ENCODE peak calls at places on chromosomes 2 and 18, in six cellular contexts. I is AG04449, F is GM23338, W is AG10803, T is glutamatergic neuron, R is GM12878. H is an unnamed sample.

GRCh38 chr2:159226059-159226461 is 60.4 kb downstream of the WDSUB1 start:
- DNase-seq in I (no peak), F (no peak), W (peak), R (no peak), T (no peak), H (no peak)

GRCh38 chr2:142142595-142142994 is 11.8 kb upstream of the LRP1B start:
- DNase-seq in T (no peak), F (no peak), R (no peak), I (no peak), W (no peak), H (no peak)

GRCh38 chr2:171882095-171882769 is 11.8 kb downstream of the SLC25A12 start:
- DNase-seq in T (no peak), F (no peak), I (no peak), R (no peak), W (peak), H (no peak)

GRCh38 chr18:59358611-59359575 is at the start of gene LMAN1:
- DNase-seq in T (peak), I (peak), W (peak), F (peak), R (peak), H (peak)

GRCh38 chr18:75045249-75045648 is 163.7 kb downstream of the PTGR3 start:
- DNase-seq in F (no peak), I (no peak), R (no peak), T (no peak), W (no peak), H (no peak)

GRCh38 chr18:67133669-67134068 is 382.9 kb downstream of the DSEL start:
- DNase-seq in T (no peak), I (no peak), F (no peak), R (no peak), W (no peak), H (no peak)

GRCh38 chr2:590214-591175 is 86.7 kb downstream of the TMEM18 start:
- DNase-seq in F (no peak), W (no peak), T (no peak), I (no peak), R (no peak), H (no peak)

GRCh38 chr2:233912799-233913423 is 4.3 kb upstream of the TRPM8 start:
- DNase-seq in F (peak), R (no peak), I (no peak), W (no peak), T (no peak), H (peak)

GRCh38 chr2:139544452-139544851 is 764.3 kb upstream of the NXPH2 start:
- DNase-seq in W (no peak), F (peak), I (no peak), R (no peak), T (no peak), H (no peak)

GRCh38 chr2:128365217-128365905 is 46.7 kb upstream of the HS6ST1 start:
- DNase-seq in T (no peak), I (no peak), F (no peak), R (no peak), W (peak), H (no peak)

GRCh38 chr2:141331127-141331526 is 799.7 kb downstream of the LRP1B start:
- DNase-seq in I (peak), R (no peak), F (no peak), T (no peak), W (peak), H (no peak)

GRCh38 chr2:34242741-34243123 is 643.6 kb upstream of the FAM98A start:
- DNase-seq in F (no peak), W (no peak), R (no peak), I (no peak), T (no peak), H (no peak)

GRCh38 chr18:54737986-54738385 is 90.3 kb upstream of the RAB27B start:
- DNase-seq in F (no peak), I (no peak), R (no peak), T (no peak), W (peak), H (no peak)

GRCh38 chr2:165268751-165269150 is 29.5 kb downstream of the SCN2A start:
- DNase-seq in W (no peak), F (no peak), T (no peak), R (no peak), I (no peak), H (no peak)

GRCh38 chr2:100482741-100483140 is 12.5 kb downstream of the NMS start:
- DNase-seq in I (no peak), F (peak), R (no peak), W (no peak), T (peak), H (peak)

GRCh38 chr2:180268006-180268405 is 260.9 kb upstream of the CWC22 start:
- DNase-seq in I (no peak), T (no peak), W (no peak), R (no peak), F (no peak), H (no peak)

GRCh38 chr18:10197097-10197496 is 257.3 kb upstream of the APCDD1 start:
- DNase-seq in R (no peak), I (no peak), F (no peak), T (no peak), W (no peak), H (no peak)

GRCh38 chr2:207157727-207158126 is 8.0 kb downstream of the KLF7 start:
- DNase-seq in R (no peak), T (no peak), W (no peak), I (no peak), F (no peak), H (no peak)

GRCh38 chr2:46985512-46985911 is 69.9 kb upstream of the MCFD2 start:
- DNase-seq in F (no peak), R (no peak), W (peak), I (no peak), T (no peak), H (no peak)

GRCh38 chr2:24866946-24867345 is 53.1 kb downstream of the ADCY3 start:
- DNase-seq in R (no peak), I (no peak), W (no peak), T (no peak), F (no peak), H (no peak)

GRCh38 chr2:119062179-119062578 is 96.4 kb downstream of the C1QL2 start:
- DNase-seq in T (no peak), W (no peak), F (no peak), R (no peak), I (no peak), H (no peak)

GRCh38 chr2:212843409-212844199 is 305.0 kb upstream of the ERBB4 start:
- DNase-seq in T (no peak), R (no peak), I (peak), W (peak), F (no peak), H (no peak)

GRCh38 chr2:131040661-131041401 is 52.4 kb downstream of the FAM168B start:
- DNase-seq in W (no peak), T (no peak), F (no peak), R (no peak), I (no peak), H (peak)

GRCh38 chr2:156864753-156865152 is 392.8 kb upstream of the GALNT5 start:
- DNase-seq in I (no peak), R (no peak), T (no peak), W (no peak), F (no peak), H (no peak)

GRCh38 chr2:26001743-26002341 is 19.5 kb upstream of the KIF3C start:
- DNase-seq in R (no peak), W (peak), F (no peak), I (no peak), T (no peak), H (no peak)

GRCh38 chr18:58862851-58863538 is 1.7 kb upstream of the ZNF532 start:
- DNase-seq in F (peak), I (no peak), R (no peak), T (peak), W (peak), H (no peak)

GRCh38 chr2:124286089-124286783 is 261.1 kb downstream of the CNTNAP5 start:
- DNase-seq in W (no peak), R (no peak), F (peak), I (no peak), T (no peak), H (peak)

GRCh38 chr2:98374286-98374685 is 28.0 kb downstream of the CNGA3 start:
- DNase-seq in I (no peak), F (no peak), T (no peak), R (no peak), W (no peak), H (no peak)

GRCh38 chr2:10366601-10367270 is 64.0 kb downstream of the HPCAL1 start:
- DNase-seq in W (no peak), T (no peak), F (no peak), I (no peak), R (no peak), H (no peak)

GRCh38 chr2:128411431-128411830 is 92.8 kb upstream of the HS6ST1 start:
- DNase-seq in R (no peak), I (no peak), F (no peak), T (no peak), W (no peak), H (no peak)

DNA sequence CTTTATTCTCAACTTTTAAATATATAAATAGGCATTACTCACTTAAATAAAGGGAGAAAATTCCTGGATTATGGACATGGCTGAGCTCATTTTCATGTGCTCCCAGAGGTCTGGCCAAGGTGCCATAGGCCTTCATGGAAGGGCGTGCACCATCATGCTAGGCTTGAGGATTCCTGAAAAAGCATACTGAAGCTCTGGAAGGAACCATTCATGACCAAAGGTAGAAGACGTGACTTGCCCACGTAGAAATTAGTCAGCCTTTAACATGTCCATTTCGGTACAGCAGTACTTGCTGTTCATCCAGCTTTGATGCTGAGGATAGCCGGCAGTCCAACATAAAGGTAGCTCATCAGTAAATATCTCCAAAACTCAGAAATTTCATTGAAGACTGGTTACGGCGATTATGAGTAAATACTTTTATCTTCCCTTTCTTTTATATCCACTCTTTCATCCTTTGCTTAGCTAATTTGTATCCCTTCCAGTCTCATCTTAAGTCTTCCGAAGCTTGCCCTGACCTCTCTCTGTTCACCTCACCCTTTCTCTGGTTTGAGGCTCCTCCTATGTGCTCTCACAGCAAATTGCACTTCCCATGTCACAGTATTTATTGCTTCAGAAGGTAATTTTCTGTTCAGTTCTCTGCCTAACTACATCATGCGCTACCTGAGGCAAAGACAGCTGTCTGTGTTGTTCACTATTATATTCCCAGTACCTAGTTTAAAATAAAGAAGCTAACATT is 32.3 kb upstream of the ASNSD1 start:
- DNase-seq in W (no peak), F (no peak), R (no peak), I (no peak), T (no peak), H (no peak)
- TF ChIP-seq CTCF in W (no peak), F (peak), R (no peak), I (no peak), T (no peak), H (no peak)

GRCh38 chr2:8677646-8678592 is 3.9 kb upstream of the ID2 start:
- DNase-seq in I (no peak), T (peak), R (no peak), W (peak), F (peak), H (peak)

GRCh38 chr2:8678731-8679566 is 2.9 kb upstream of the ID2 start:
- DNase-seq in W (peak), F (peak), T (peak), R (no peak), I (no peak), H (peak)

GRCh38 chr2:8676191-8676914 is 5.5 kb upstream of the ID2 start:
- DNase-seq in W (peak), F (peak), R (no peak), T (peak), I (no peak), H (peak)

GRCh38 chr2:8675543-8675942 is 6.3 kb upstream of the ID2 start:
- DNase-seq in R (no peak), F (no peak), W (no peak), I (no peak), T (no peak), H (no peak)

DNA sequence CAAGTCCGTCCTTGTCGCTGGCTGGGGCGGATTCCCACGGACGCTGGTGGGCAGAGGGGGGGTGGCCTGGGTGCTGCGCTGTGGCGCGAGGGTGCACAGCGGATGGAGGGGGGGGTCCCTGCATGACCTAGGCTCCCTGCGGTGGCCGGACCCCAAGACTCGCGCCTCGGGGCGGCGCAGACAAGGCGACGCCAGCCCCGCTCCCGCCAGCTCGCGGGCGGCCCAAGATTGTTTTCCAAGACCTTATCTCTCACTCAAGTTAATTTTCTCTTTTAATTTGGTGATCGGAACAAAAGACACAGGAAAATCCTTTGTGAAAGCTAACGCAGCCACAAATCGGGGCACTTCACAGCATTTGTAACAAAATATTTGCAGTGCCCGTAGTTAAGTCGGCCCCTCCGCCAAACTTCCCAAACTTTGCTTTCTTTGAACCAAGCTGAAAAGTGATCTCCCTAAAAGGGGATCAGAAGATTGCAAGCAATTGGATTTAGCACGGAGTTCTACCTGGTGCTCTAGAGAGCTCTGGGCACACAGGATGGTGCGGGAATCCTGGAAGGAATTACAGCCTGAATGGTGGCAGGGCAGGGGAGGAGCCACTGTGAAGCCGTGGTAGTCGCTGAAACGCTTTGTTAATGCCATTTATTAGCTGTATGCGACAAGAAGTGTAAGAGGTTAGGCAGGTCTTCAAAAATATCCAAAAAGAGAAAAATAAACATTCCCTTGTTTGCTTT is 4.8 kb upstream of the ID2 start:
- DNase-seq in F (peak), T (no peak), R (no peak), W (no peak), I (no peak), H (no peak)
- TF ChIP-seq CTCF in F (no peak), T (no peak), R (no peak), W (no peak), I (no peak), H (no peak)

DNA sequence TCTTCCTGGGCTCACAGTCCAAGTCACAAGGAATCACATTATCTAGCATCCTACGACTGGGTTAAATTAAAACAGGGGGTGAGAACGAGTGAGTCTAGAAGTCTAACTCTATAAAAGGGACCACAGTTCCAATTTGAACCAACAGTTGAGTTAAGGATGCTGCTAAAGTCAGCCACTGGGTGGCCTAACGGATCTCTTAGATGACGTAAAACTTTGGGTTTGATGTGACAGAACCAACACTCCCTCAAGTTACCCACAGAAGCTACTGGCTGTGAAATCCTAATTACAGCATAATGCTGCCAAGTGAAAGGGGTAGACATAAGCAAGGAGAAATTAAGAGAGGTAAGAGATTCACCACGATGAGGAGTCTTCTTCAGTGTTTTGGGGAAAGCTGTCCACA is 32.7 kb upstream of the RUFY4 start:
- DNase-seq in T (no peak), F (peak), W (no peak), I (no peak), R (no peak), H (no peak)
- TF ChIP-seq CTCF in T (no peak), F (peak), W (peak), I (no peak), R (peak), H (peak)

GRCh38 chr2:9258501-9258900 is 51.9 kb downstream of the ASAP2 start:
- DNase-seq in W (no peak), T (no peak), I (no peak), R (no peak), F (no peak), H (no peak)

GRCh38 chr2:9258953-9259399 is 52.4 kb downstream of the ASAP2 start:
- DNase-seq in T (no peak), R (no peak), W (no peak), I (no peak), F (no peak), H (no peak)

GRCh38 chr2:9255416-9255815 is 48.8 kb downstream of the ASAP2 start:
- DNase-seq in F (no peak), T (no peak), R (no peak), I (no peak), W (no peak), H (no peak)

GRCh38 chr2:9256147-9256546 is 49.5 kb downstream of the ASAP2 start:
- DNase-seq in F (no peak), R (no peak), W (no peak), I (no peak), T (no peak), H (no peak)

GRCh38 chr2:9256570-9257043 is 50.0 kb downstream of the ASAP2 start:
- DNase-seq in T (no peak), F (no peak), W (peak), I (no peak), R (no peak), H (peak)
- TF ChIP-seq CTCF in T (no peak), F (no peak), W (no peak), I (no peak), R (no peak), H (no peak)

H was measured in H9.